ENCODE peak calls at places on chromosomes 6 and 20, in four cellular contexts. E is activated T-cell treated with anti-CD3 and anti-CD28 coated beads, Interleukin-2, amount 50 U/mL, for 48 hours; X is AG20443; U is C1 segment of cervical spinal cord. S is an unnamed sample.

GRCh38 chr6:704037-704436 is 11.1 kb upstream of the EXOC2 start:
- DNase-seq in U (no peak), X (no peak), E (no peak), S (peak)

GRCh38 chr6:30821862-30822784 is 62.2 kb upstream of the DDR1 start:
- DNase-seq in E (no peak), U (no peak), X (peak), S (no peak)

GRCh38 chr20:44593721-44594120 is 11.3 kb downstream of the PKIG start:
- DNase-seq in X (no peak), U (no peak), E (no peak), S (no peak)

GRCh38 chr6:116450185-116450710 is 10.9 kb upstream of the CALHM6 start:
- DNase-seq in E (no peak), U (no peak), X (no peak), S (no peak)

GRCh38 chr6:105430685-105431084 is 27.8 kb upstream of the PREP start:
- DNase-seq in E (no peak), U (no peak), X (no peak), S (no peak)

GRCh38 chr20:48845721-48846306 is 18.0 kb upstream of the PREX1 start:
- DNase-seq in E (no peak), X (no peak), U (no peak), S (peak)

GRCh38 chr20:2890743-2891142 is 17.5 kb downstream of the PTPRA start:
- DNase-seq in X (no peak), U (no peak), E (no peak), S (peak)

GRCh38 chr20:25496165-25496967 is 88.9 kb downstream of the GINS1 start:
- DNase-seq in U (no peak), X (no peak), E (no peak), S (no peak)

GRCh38 chr6:93794161-93794560 is 374.8 kb upstream of the EPHA7 start:
- DNase-seq in E (no peak), X (no peak), U (no peak), S (no peak)

GRCh38 chr6:149015224-149015876 is 268.5 kb downstream of the UST start:
- DNase-seq in X (peak), E (no peak), U (no peak), S (peak)

GRCh38 chr6:21840428-21840827 is 246.9 kb downstream of the SOX4 start:
- DNase-seq in X (no peak), U (no peak), E (no peak), S (peak)

GRCh38 chr6:106886922-106887797 is 87.4 kb downstream of the CD24 start:
- DNase-seq in X (no peak), E (no peak), U (no peak), S (no peak)

GRCh38 chr20:43894531-43894930 is 20.1 kb upstream of the TOX2 start:
- DNase-seq in E (no peak), U (no peak), X (no peak), S (no peak)

GRCh38 chr6:16656451-16656850 is 104.8 kb downstream of the ATXN1 start:
- DNase-seq in X (no peak), U (no peak), E (no peak), S (no peak)

GRCh38 chr20:17542993-17543412 is 11.8 kb upstream of the BFSP1 start:
- DNase-seq in U (no peak), E (no peak), X (peak), S (peak)

GRCh38 chr6:23262864-23263263 is 693.5 kb downstream of the HDGFL1 start:
- DNase-seq in U (no peak), X (no peak), E (no peak), S (no peak)

GRCh38 chr6:148251286-148251685 is 91.4 kb upstream of the SASH1 start:
- DNase-seq in E (no peak), X (peak), U (no peak), S (peak)

GRCh38 chr6:166112580-166112979 is 55.1 kb downstream of the TBXT start:
- DNase-seq in E (no peak), X (peak), U (no peak), S (peak)

GRCh38 chr20:5216663-5217062 is 89.9 kb downstream of the CDS2 start:
- DNase-seq in U (no peak), E (peak), X (no peak), S (no peak)

GRCh38 chr6:168132531-168133184 is 53.6 kb upstream of the FRMD1 start:
- DNase-seq in X (peak), E (peak), U (peak), S (peak)

GRCh38 chr20:31713312-31714049 is 9.2 kb downstream of the BCL2L1 start:
- DNase-seq in X (peak), U (no peak), E (no peak), S (peak)

GRCh38 chr20:3595541-3595940 is 67.7 kb downstream of the GFRA4 start:
- DNase-seq in E (no peak), U (no peak), X (no peak), S (no peak)

GRCh38 chr6:97465877-97466710 is 183.1 kb upstream of the MMS22L start:
- DNase-seq in U (no peak), X (no peak), E (no peak), S (no peak)

GRCh38 chr20:49483706-49484101 is 1.2 kb upstream of the KCNB1 start:
- DNase-seq in U (no peak), E (peak), X (no peak), S (no peak)

GRCh38 chr6:81668615-81669047 is 83.8 kb downstream of the TENT5A start:
- DNase-seq in U (no peak), E (no peak), X (no peak), S (no peak)

GRCh38 chr6:85421963-85422362 is 27.9 kb upstream of the NT5E start:
- DNase-seq in E (no peak), X (peak), U (no peak), S (peak)

GRCh38 chr20:25280051-25280573 is 32.2 kb downstream of the PYGB start:
- DNase-seq in E (no peak), U (no peak), X (no peak), S (no peak)

GRCh38 chr20:50861012-50861411 is 66.2 kb downstream of the BCAS4 start:
- DNase-seq in E (no peak), X (no peak), U (no peak), S (no peak)

GRCh38 chr6:139972116-139972515 is 597.7 kb upstream of the CITED2 start:
- DNase-seq in X (no peak), E (no peak), U (no peak), S (no peak)

GRCh38 chr6:151263967-151264366 is 24.2 kb downstream of the AKAP12 start:
- DNase-seq in X (peak), E (no peak), U (no peak), S (no peak)

GRCh38 chr6:3751730-3752537 is 421 bp upstream of the PXDC1 start:
- DNase-seq in X (peak), U (peak), E (peak), S (peak)

GRCh38 chr6:11854418-11855165 is 76.0 kb upstream of the ADTRP start:
- DNase-seq in X (peak), U (no peak), E (no peak), S (peak)

GRCh38 chr6:130460934-130461333 is 95.1 kb downstream of the TMEM200A start:
- DNase-seq in E (no peak), U (no peak), X (no peak), S (no peak)

GRCh38 chr20:61002090-61002489 is 250.0 kb upstream of the CDH4 start:
- DNase-seq in U (no peak), E (no peak), X (no peak), S (no peak)

GRCh38 chr6:3913077-3913957 is 64.1 kb downstream of the FAM50B start:
- DNase-seq in X (peak), U (no peak), E (no peak), S (peak)

GRCh38 chr6:132405143-132405915 is 4.1 kb upstream of the MOXD1 start:
- DNase-seq in X (no peak), E (no peak), U (no peak), S (peak)

GRCh38 chr20:13874269-13875158 is 89.7 kb downstream of the NDUFAF5 start:
- DNase-seq in U (no peak), E (no peak), X (no peak), S (no peak)